ENCODE peak calls at places on chromosomes 6 and 20, in seven cellular contexts. W, N, X, J, H, F and Z are unnamed samples.

GRCh38 chr20:57397004-57397692 is 6.0 kb downstream of the RBM38 start:
- DNase-seq in X (no peak), W (no peak), H (no peak), J (no peak), N (no peak), F (no peak), Z (no peak)

GRCh38 chr20:48238326-48238725 is 453.0 kb upstream of the SULF2 start:
- DNase-seq in F (no peak), J (no peak), H (no peak), W (no peak), N (no peak), X (peak; percentile 19), Z (no peak)

GRCh38 chr6:166595061-166595780 is 8.7 kb upstream of the RAMACL start:
- DNase-seq in X (peak; percentile 90), J (no peak), F (no peak), H (no peak), W (no peak), N (peak; percentile 11), Z (no peak)

GRCh38 chr6:121817141-121817540 is 381.7 kb downstream of the GJA1 start:
- DNase-seq in F (no peak), W (no peak), J (no peak), X (no peak), H (no peak), N (no peak), Z (no peak)

GRCh38 chr6:5205877-5206840 is 54.6 kb downstream of the LYRM4 start:
- DNase-seq in F (no peak), H (no peak), J (no peak), X (peak; percentile 66), N (no peak), W (no peak), Z (no peak)

GRCh38 chr6:152450519-152450918 is 186.6 kb downstream of the SYNE1 start:
- DNase-seq in H (no peak), W (no peak), N (no peak), J (no peak), X (no peak), F (no peak), Z (no peak)

GRCh38 chr6:170444056-170444505 is 109.0 kb downstream of the PSMB1 start:
- DNase-seq in F (no peak), J (no peak), W (no peak), H (no peak), N (no peak), X (no peak), Z (no peak)

GRCh38 chr6:118574051-118574865 is 26.2 kb downstream of the PLN start:
- DNase-seq in W (peak; percentile 24), H (no peak), F (peak; percentile 46), J (no peak), X (no peak), N (no peak), Z (no peak)

GRCh38 chr6:130655586-130655985 is 171.6 kb upstream of the SMLR1 start:
- DNase-seq in J (no peak), W (no peak), N (no peak), H (no peak), F (no peak), X (no peak), Z (no peak)

GRCh38 chr20:24762791-24763350 is 186.2 kb upstream of the CST7 start:
- DNase-seq in X (no peak), N (peak; percentile 31), J (no peak), H (no peak), W (no peak), F (no peak), Z (no peak)

GRCh38 chr20:62734881-62735280 is 26.2 kb downstream of the NTSR1 start:
- DNase-seq in H (peak; percentile 3), J (no peak), N (no peak), F (no peak), W (no peak), X (no peak), Z (no peak)

GRCh38 chr6:43910638-43911353 is 140.8 kb downstream of the VEGFA start:
- DNase-seq in X (peak; percentile 66), N (no peak), W (no peak), H (no peak), J (no peak), F (no peak), Z (no peak)

GRCh38 chr6:37713529-37714119 is 15.9 kb upstream of the MDGA1 start:
- DNase-seq in W (no peak), N (no peak), F (no peak), J (no peak), X (peak; percentile 59), H (no peak), Z (no peak)